ENCODE peak calls at places on chromosomes 11 and 22, in seven cellular contexts. One of them, this sample, is unnamed.

GRCh38 chr11:73322986-73323306 is 14.9 kb downstream of the ARHGEF17 start:
- DNase-seq in thoracic aorta: no peak
- DNase-seq in stimulated activated naive CD4-positive, alpha-beta T cell: no peak
- DNase-seq in activated CD4-positive, alpha-beta T cell treated with anti-CD3 and anti-CD28 coated beads for 24 hours: no peak
- DNase-seq in HFF-Myc: no peak
- DNase-seq in GM03348: no peak
- DNase-seq in CD4-positive, alpha-beta memory T cell: no peak
- DNase-seq in this sample: no peak

GRCh38 chr22:36470162-36470993 is 11.1 kb downstream of the TXN2 start:
- DNase-seq in activated CD4-positive, alpha-beta T cell treated with anti-CD3 and anti-CD28 coated beads for 24 hours: peak; percentile 68
- DNase-seq in HFF-Myc: peak; percentile 80
- DNase-seq in CD4-positive, alpha-beta memory T cell: peak; percentile 87
- DNase-seq in thoracic aorta: no peak
- DNase-seq in GM03348: peak; percentile 88
- DNase-seq in stimulated activated naive CD4-positive, alpha-beta T cell: peak; percentile 93
- DNase-seq in this sample: peak; percentile 91

GRCh38 chr11:45233121-45233803 is 52.9 kb downstream of the SYT13 start:
- DNase-seq in thoracic aorta: peak; percentile 36
- DNase-seq in stimulated activated naive CD4-positive, alpha-beta T cell: peak; percentile 32
- DNase-seq in activated CD4-positive, alpha-beta T cell treated with anti-CD3 and anti-CD28 coated beads for 24 hours: peak; percentile 38
- DNase-seq in HFF-Myc: peak; percentile 22
- DNase-seq in CD4-positive, alpha-beta memory T cell: peak; percentile 33
- DNase-seq in GM03348: peak; percentile 91
- DNase-seq in this sample: peak; percentile 85

GRCh38 chr11:76783901-76784813 is 1.0 kb downstream of the TSKU start:
- DNase-seq in stimulated activated naive CD4-positive, alpha-beta T cell: no peak
- DNase-seq in activated CD4-positive, alpha-beta T cell treated with anti-CD3 and anti-CD28 coated beads for 24 hours: no peak
- DNase-seq in CD4-positive, alpha-beta memory T cell: no peak
- DNase-seq in HFF-Myc: no peak
- DNase-seq in thoracic aorta: no peak
- DNase-seq in GM03348: peak; percentile 84
- DNase-seq in this sample: peak; percentile 90

GRCh38 chr11:1928891-1929541 is 9.5 kb downstream of the TNNT3 start:
- DNase-seq in HFF-Myc: no peak
- DNase-seq in activated CD4-positive, alpha-beta T cell treated with anti-CD3 and anti-CD28 coated beads for 24 hours: no peak
- DNase-seq in CD4-positive, alpha-beta memory T cell: no peak
- DNase-seq in thoracic aorta: no peak
- DNase-seq in stimulated activated naive CD4-positive, alpha-beta T cell: no peak
- DNase-seq in GM03348: peak; percentile 6
- DNase-seq in this sample: peak; percentile 71

GRCh38 chr22:46287873-46288751 is 8.6 kb upstream of the GTSE1 start:
- DNase-seq in activated CD4-positive, alpha-beta T cell treated with anti-CD3 and anti-CD28 coated beads for 24 hours: no peak
- DNase-seq in GM03348: no peak
- DNase-seq in HFF-Myc: no peak
- DNase-seq in stimulated activated naive CD4-positive, alpha-beta T cell: no peak
- DNase-seq in CD4-positive, alpha-beta memory T cell: no peak
- DNase-seq in thoracic aorta: no peak
- DNase-seq in this sample: no peak

GRCh38 chr22:24190159-24190540 is 8.9 kb downstream of the SUSD2 start:
- DNase-seq in stimulated activated naive CD4-positive, alpha-beta T cell: no peak
- DNase-seq in thoracic aorta: no peak
- DNase-seq in activated CD4-positive, alpha-beta T cell treated with anti-CD3 and anti-CD28 coated beads for 24 hours: no peak
- DNase-seq in CD4-positive, alpha-beta memory T cell: no peak
- DNase-seq in GM03348: no peak
- DNase-seq in HFF-Myc: no peak
- DNase-seq in this sample: peak; percentile 72

GRCh38 chr11:3022300-3022967 is 30.3 kb upstream of the NAP1L4 start:
- DNase-seq in thoracic aorta: no peak
- DNase-seq in HFF-Myc: no peak
- DNase-seq in GM03348: peak; percentile 55
- DNase-seq in stimulated activated naive CD4-positive, alpha-beta T cell: no peak
- DNase-seq in CD4-positive, alpha-beta memory T cell: no peak
- DNase-seq in activated CD4-positive, alpha-beta T cell treated with anti-CD3 and anti-CD28 coated beads for 24 hours: no peak
- DNase-seq in this sample: peak; percentile 41

GRCh38 chr11:23425379-23425778 is 565.1 kb upstream of the CCDC179 start:
- DNase-seq in activated CD4-positive, alpha-beta T cell treated with anti-CD3 and anti-CD28 coated beads for 24 hours: no peak
- DNase-seq in GM03348: no peak
- DNase-seq in thoracic aorta: no peak
- DNase-seq in HFF-Myc: peak; percentile 35
- DNase-seq in stimulated activated naive CD4-positive, alpha-beta T cell: no peak
- DNase-seq in CD4-positive, alpha-beta memory T cell: no peak
- DNase-seq in this sample: no peak